ENCODE peak calls at places on chromosomes 1 and 21, in four cellular contexts. V is GM12878, R is SK-N-SH, N is HepG2. J is an unnamed sample.

GRCh38 chr1:26689504-26689903 is 6.3 kb upstream of the ARID1A start:
- DNase-seq in N (no peak), V (no peak), R (no peak), J (no peak)

GRCh38 chr1:236103646-236104218 is 38.6 kb upstream of the GPR137B start:
- DNase-seq in V (no peak), N (peak; percentile 42), R (peak; percentile 83), J (peak; percentile 86)

GRCh38 chr1:229859026-229859425 is 208.0 kb upstream of the GALNT2 start:
- DNase-seq in V (no peak), R (no peak), N (no peak), J (no peak)

GRCh38 chr1:199574949-199575348 is 452.6 kb upstream of the NR5A2 start:
- DNase-seq in N (no peak), V (no peak), R (no peak), J (no peak)

GRCh38 chr1:116075577-116075976 is 35.6 kb upstream of the MAB21L3 start:
- DNase-seq in R (no peak), V (no peak), N (no peak), J (no peak)

GRCh38 chr21:38804617-38805281 is 980 bp upstream of the ETS2 start:
- DNase-seq in V (no peak), R (peak; percentile 78), N (no peak), J (peak; percentile 69)

GRCh38 chr21:31136891-31137290 is 98.6 kb upstream of the KRTAP19-8 start:
- DNase-seq in N (no peak), V (peak; percentile 47), R (peak; percentile 42), J (peak; percentile 16)

GRCh38 chr1:220300442-220301121 is 28.3 kb upstream of the RAB3GAP2 start:
- DNase-seq in N (peak; percentile 13), R (peak; percentile 48), V (no peak), J (peak; percentile 46)

GRCh38 chr21:38984982-38985422 is 179.3 kb downstream of the ETS2 start:
- DNase-seq in V (no peak), R (peak; percentile 79), N (no peak), J (no peak)

GRCh38 chr1:181318858-181319235 is 164.5 kb upstream of the CACNA1E start:
- DNase-seq in R (no peak), V (no peak), N (no peak), J (no peak)

GRCh38 chr1:173865468-173866164 is 2.2 kb downstream of the GAS5 start:
- DNase-seq in N (no peak), V (no peak), R (no peak), J (no peak)

DNA sequence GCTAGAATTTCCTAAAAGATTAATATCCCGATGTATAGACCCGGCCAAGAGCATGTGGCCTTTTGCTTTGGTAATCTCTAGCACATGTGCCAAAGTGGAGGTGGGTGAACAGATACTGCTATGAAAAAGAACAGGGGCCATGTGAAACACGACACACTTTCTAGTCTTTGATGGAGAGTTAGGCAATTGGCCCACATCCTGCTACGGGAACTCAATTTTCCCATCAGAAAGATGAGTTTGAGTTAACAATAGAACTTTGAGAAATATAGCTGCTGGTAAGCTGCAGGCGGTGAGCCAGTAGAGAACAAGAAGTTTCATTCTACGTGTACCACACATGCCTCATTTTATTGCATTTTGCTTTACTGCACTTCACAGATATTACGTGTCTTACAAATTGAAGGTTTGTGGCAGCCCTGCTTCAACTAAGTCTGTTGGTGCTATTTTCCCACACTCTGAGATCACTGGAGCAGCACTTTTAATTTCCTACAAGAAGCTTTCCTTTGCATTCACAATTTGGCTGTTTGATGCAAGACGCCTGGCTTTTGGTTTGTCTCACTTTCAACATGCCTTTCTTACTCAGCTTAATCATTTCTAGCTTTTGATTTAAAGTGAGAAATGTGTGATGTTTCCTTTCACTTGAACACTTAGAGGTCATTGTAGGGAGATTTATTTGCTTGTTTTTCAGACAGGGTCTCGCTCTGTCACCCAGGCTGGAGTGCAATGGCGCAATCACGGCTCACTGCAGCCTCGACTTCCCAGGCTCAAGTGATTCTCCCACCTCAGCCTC is 46.3 kb downstream of the HTR6 start:
- DNase-seq in R (no peak), V (peak; percentile 93), N (no peak), J (no peak)
- TF ChIP-seq RFX5 in R (no peak), V (no peak), N (no peak), J (no peak)

GRCh38 chr21:34574581-34574980 is 40.3 kb downstream of the RCAN1 start:
- DNase-seq in N (no peak), V (no peak), R (no peak), J (no peak)

GRCh38 chr21:34571994-34572393 is 42.9 kb downstream of the RCAN1 start:
- DNase-seq in R (no peak), V (no peak), N (no peak), J (no peak)

GRCh38 chr21:34579411-34579810 is 35.5 kb downstream of the RCAN1 start:
- DNase-seq in V (no peak), R (no peak), N (no peak), J (no peak)

GRCh38 chr21:34574984-34575529 is 39.9 kb downstream of the RCAN1 start:
- DNase-seq in R (no peak), N (no peak), V (no peak), J (no peak)

DNA sequence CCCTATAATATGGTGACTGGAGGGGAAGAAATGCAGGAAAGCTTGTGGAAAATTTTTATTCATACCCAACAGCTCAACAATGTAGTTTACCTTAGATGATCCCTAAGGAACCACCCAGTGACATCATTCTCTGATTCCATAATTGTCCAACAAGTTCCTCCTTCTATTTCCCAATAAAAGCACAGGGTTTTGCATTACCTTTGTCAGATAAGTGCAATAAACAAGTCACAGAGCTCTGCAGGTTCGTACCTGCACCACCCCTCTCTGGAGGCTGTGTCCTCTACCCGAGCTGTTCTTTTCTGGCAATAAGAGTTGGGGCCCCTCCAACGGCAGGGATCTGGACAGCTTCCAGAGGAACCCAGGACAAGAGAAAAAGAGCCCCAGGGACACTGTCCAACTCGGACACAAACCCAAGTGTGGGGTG is 38.9 kb downstream of the RCAN1 start:
- DNase-seq in N (no peak), R (no peak), V (no peak), J (no peak)
- TF ChIP-seq FOXM1 in N (no peak), R (no peak), V (no peak), J (no peak)

DNA sequence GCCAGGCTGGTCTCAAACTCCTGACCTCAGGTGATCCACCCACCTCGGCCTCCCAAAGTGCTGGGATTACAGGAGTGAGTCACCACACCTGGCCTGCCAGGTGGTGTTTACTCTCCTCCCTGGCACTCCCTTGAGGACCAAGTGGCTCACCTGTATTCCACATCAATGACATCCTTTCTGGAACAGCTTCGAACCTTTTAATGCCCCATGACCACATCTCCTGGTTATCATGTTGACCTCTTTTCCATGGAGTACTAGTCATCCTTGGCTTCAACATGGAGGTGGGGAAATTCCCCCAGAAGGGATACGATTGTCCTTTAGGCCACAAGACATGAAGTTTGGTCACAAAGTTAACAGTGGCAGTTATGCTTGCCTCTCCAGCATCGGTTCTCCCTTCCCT is 66.9 kb downstream of the CDC7 start:
- DNase-seq in V (no peak), R (no peak), N (no peak), J (no peak)
- TF ChIP-seq RFX5 in V (no peak), R (no peak), N (no peak), J (no peak)

GRCh38 chr1:159914252-159915018 is 10.9 kb downstream of the TAGLN2 start:
- DNase-seq in R (no peak), N (no peak), V (no peak), J (no peak)

GRCh38 chr1:159915571-159916239 is 9.6 kb downstream of the TAGLN2 start:
- DNase-seq in N (no peak), V (no peak), R (no peak), J (no peak)

GRCh38 chr1:159918041-159918917 is 7.0 kb downstream of the TAGLN2 start:
- DNase-seq in N (no peak), R (no peak), V (no peak), J (no peak)

GRCh38 chr1:159917533-159917932 is 7.8 kb downstream of the TAGLN2 start:
- DNase-seq in N (no peak), V (no peak), R (no peak), J (no peak)

GRCh38 chr1:159916240-159917051 is 8.9 kb downstream of the TAGLN2 start:
- DNase-seq in R (peak; percentile 58), N (peak; percentile 60), V (no peak), J (no peak)
- TF ChIP-seq FOXM1 in R (no peak), N (no peak), V (no peak), J (no peak)

GRCh38 chr1:154193821-154194220 is 1.9 kb upstream of the TPM3 start:
- DNase-seq in R (no peak), V (no peak), N (peak; percentile 52), J (no peak)
- TF ChIP-seq RFX5 in R (no peak), V (no peak), N (no peak), J (no peak)

DNA sequence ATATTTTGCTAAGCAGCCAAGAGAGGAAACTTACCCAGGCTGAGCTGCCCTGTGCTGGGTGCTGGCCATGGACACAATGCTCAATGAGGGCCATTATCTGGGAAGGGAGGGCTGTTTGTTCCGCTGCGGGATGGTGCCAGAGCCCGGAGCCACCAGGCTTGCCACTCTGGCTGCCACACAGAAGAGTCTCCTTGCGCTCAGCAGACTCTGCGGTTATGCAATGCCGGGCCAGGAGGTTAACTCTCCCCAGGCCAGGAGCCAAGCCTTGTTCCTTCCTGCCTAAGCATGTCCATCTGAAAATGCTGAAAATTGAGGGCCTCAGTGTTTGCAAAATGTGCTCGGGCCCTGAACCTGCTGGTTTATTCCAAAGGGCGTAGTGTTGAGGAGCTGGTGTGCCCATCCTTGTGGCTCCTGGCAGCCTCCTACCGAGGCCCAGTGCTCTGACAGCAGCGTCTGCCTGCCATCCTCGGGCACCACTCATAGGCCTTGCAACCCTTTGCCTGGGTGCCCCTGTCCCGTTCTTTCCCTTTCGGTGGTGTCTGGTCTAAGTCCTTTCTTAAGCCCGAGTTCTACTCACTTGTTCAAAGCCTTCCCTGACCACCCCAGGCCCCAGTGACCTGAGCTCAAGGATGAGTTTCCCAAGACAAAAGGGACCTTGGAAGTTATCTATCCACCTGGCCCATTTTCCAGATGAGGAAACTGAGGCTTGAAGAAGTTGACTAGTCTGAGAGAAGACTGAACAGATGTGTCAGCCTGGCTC is 133.8 kb upstream of the EDN2 start:
- DNase-seq in N (no peak), V (no peak), R (no peak), J (no peak)
- TF ChIP-seq FOXM1 in N (no peak), V (no peak), R (no peak), J (no peak)

DNA sequence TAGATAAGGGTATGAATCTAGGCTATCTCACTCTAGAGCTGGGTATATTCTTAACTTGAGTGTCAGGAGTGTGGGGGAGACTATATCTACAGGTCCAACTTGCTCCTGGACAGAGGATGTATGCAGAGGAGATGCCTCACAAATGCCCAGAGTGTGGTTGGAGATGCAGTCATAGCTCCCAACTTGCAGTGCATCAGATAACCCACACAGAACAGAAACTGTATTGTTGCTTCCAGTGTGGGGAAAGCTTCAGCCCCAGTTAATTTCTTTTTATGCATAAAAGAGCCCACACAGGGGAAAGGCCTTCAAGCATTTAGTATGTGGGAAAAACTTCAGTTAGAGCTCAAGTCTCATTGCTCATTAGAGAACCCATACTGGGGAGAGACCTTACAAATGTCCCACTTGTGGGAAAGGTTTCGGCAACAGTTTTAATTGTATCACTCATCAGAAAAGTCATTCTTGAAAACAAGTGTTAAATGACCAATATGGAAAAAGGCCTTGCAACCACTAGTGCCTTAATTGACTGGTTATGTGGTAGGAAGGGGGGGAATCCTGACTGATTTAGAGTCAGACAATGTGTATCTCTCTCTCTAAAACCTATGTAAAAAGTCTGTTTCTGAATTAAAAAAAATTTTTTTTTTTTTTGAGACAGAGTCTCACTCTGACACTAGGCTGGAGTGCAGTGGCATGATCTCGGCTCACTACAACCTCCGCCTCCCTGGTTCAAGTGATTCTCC is 67.9 kb downstream of the EBNA1BP2 start:
- DNase-seq in R (no peak), V (no peak), N (no peak), J (no peak)
- TF ChIP-seq RFX5 in R (no peak), V (no peak), N (no peak), J (no peak)

J was measured in K562.